ENCODE peak calls at places on chromosome X, in eight cellular contexts. One of them, this sample, is unnamed.

GRCh38 chrX:129613596-129613995 is 41.2 kb downstream of the APLN start:
- DNase-seq in SHP77: no peak
- DNase-seq in A549: no peak
- DNase-seq in fibroblast of lung: no peak
- DNase-seq in effector memory CD8-positive, alpha-beta T cell: no peak
- DNase-seq in H7: no peak
- DNase-seq in naive thymus-derived CD8-positive, alpha-beta T cell: no peak
- DNase-seq in immature natural killer cell: no peak
- DNase-seq in this sample: no peak

GRCh38 chrX:129663171-129663570 is 8.4 kb upstream of the APLN start:
- DNase-seq in SHP77: no peak
- DNase-seq in A549: no peak
- DNase-seq in fibroblast of lung: no peak
- DNase-seq in effector memory CD8-positive, alpha-beta T cell: no peak
- DNase-seq in H7: peak
- DNase-seq in naive thymus-derived CD8-positive, alpha-beta T cell: no peak
- DNase-seq in immature natural killer cell: no peak
- DNase-seq in this sample: no peak

GRCh38 chrX:71320126-71320525 is 18.6 kb downstream of the ITGB1BP2 start:
- DNase-seq in SHP77: no peak
- DNase-seq in A549: no peak
- DNase-seq in fibroblast of lung: no peak
- DNase-seq in effector memory CD8-positive, alpha-beta T cell: no peak
- DNase-seq in H7: no peak
- DNase-seq in naive thymus-derived CD8-positive, alpha-beta T cell: no peak
- DNase-seq in immature natural killer cell: no peak
- DNase-seq in this sample: no peak

GRCh38 chrX:13717697-13718483 is 16.5 kb downstream of the TRAPPC2 start:
- DNase-seq in SHP77: no peak
- DNase-seq in A549: no peak
- DNase-seq in fibroblast of lung: peak
- DNase-seq in effector memory CD8-positive, alpha-beta T cell: no peak
- DNase-seq in H7: no peak
- DNase-seq in naive thymus-derived CD8-positive, alpha-beta T cell: no peak
- DNase-seq in immature natural killer cell: no peak
- DNase-seq in this sample: no peak

GRCh38 chrX:107563851-107564250 is 64.5 kb upstream of the PRPS1 start:
- DNase-seq in SHP77: no peak
- DNase-seq in A549: no peak
- DNase-seq in fibroblast of lung: no peak
- DNase-seq in effector memory CD8-positive, alpha-beta T cell: no peak
- DNase-seq in H7: no peak
- DNase-seq in naive thymus-derived CD8-positive, alpha-beta T cell: no peak
- DNase-seq in immature natural killer cell: no peak
- DNase-seq in this sample: no peak

GRCh38 chrX:129609395-129609794 is 45.4 kb downstream of the APLN start:
- DNase-seq in SHP77: no peak
- DNase-seq in A549: no peak
- DNase-seq in fibroblast of lung: no peak
- DNase-seq in effector memory CD8-positive, alpha-beta T cell: no peak
- DNase-seq in H7: no peak
- DNase-seq in naive thymus-derived CD8-positive, alpha-beta T cell: no peak
- DNase-seq in immature natural killer cell: no peak
- DNase-seq in this sample: no peak

GRCh38 chrX:103628386-103629290 is at the start of gene TCEAL1:
- DNase-seq in SHP77: peak
- DNase-seq in A549: peak
- DNase-seq in fibroblast of lung: peak
- DNase-seq in effector memory CD8-positive, alpha-beta T cell: peak
- DNase-seq in H7: peak
- DNase-seq in naive thymus-derived CD8-positive, alpha-beta T cell: peak
- DNase-seq in immature natural killer cell: peak
- DNase-seq in this sample: peak

GRCh38 chrX:26083093-26083492 is 55.0 kb upstream of the MAGEB18 start:
- DNase-seq in SHP77: no peak
- DNase-seq in A549: no peak
- DNase-seq in fibroblast of lung: no peak
- DNase-seq in effector memory CD8-positive, alpha-beta T cell: no peak
- DNase-seq in H7: no peak
- DNase-seq in naive thymus-derived CD8-positive, alpha-beta T cell: no peak
- DNase-seq in immature natural killer cell: no peak
- DNase-seq in this sample: no peak

GRCh38 chrX:80550722-80551121 is 130.5 kb downstream of the TENT5D start:
- DNase-seq in SHP77: peak
- DNase-seq in A549: peak
- DNase-seq in fibroblast of lung: no peak
- DNase-seq in effector memory CD8-positive, alpha-beta T cell: no peak
- DNase-seq in H7: no peak
- DNase-seq in naive thymus-derived CD8-positive, alpha-beta T cell: no peak
- DNase-seq in immature natural killer cell: no peak
- DNase-seq in this sample: no peak